ENCODE peak calls at places on chromosomes 16 and 17, in nine cellular contexts. L is aorta; T is MM.1S; M is PC-9; G is H1; U is GM12878; E is CD8-positive, alpha-beta memory T cell; C is fibroblast of lung; I is tibial artery. A is an unnamed sample. For H3K4me1, the result is how much of the 10 kb centered on the place peaks cover.

GRCh38 chr16:67613808-67614207 is 31.1 kb upstream of the CARMIL2 start:
- DNase-seq in L (no peak), T (no peak), M (no peak), G (peak), U (no peak), E (no peak), C (no peak), I (no peak), A (no peak)

GRCh38 chr17:19410875-19411291 is at the start of gene RNF112:
- DNase-seq in L (no peak), T (no peak), M (no peak), G (no peak), U (no peak), E (no peak), C (peak), I (no peak), A (no peak)

GRCh38 chr17:6667516-6667915 is 16.0 kb downstream of the C17orf100 start:
- DNase-seq in L (no peak), T (no peak), M (no peak), G (no peak), U (no peak), E (no peak), C (no peak), I (no peak), A (no peak)

GRCh38 chr16:70735141-70735979 is 49.5 kb upstream of the MTSS2 start:
- DNase-seq in L (no peak), T (no peak), M (no peak), G (no peak), U (no peak), E (no peak), C (peak), I (peak), A (no peak)

GRCh38 chr16:82344157-82344556 is 174.1 kb upstream of the MPHOSPH6 start:
- DNase-seq in L (no peak), T (no peak), M (no peak), G (no peak), U (no peak), E (no peak), C (no peak), I (no peak), A (no peak)

GRCh38 chr17:75518983-75519540 is 2.7 kb downstream of the TSEN54 start:
- DNase-seq in L (no peak), T (no peak), M (no peak), G (no peak), U (no peak), E (no peak), C (no peak), I (no peak), A (no peak)

GRCh38 chr17:34499576-34499975 is 79.8 kb upstream of the TMEM132E start:
- DNase-seq in L (no peak), T (peak), M (peak), G (peak), U (no peak), E (no peak), C (peak), I (no peak), A (no peak)

GRCh38 chr17:39916918-39917317 is 1.5 kb downstream of the GSDMB start:
- DNase-seq in L (no peak), T (no peak), M (no peak), G (no peak), U (no peak), E (no peak), C (no peak), I (no peak), A (no peak)

GRCh38 chr17:67830440-67830839 is 5.1 kb downstream of the BPTF start:
- DNase-seq in L (no peak), T (no peak), M (no peak), G (peak), U (no peak), E (no peak), C (peak), I (no peak), A (no peak)

GRCh38 chr16:50616883-50617629 is 64.1 kb downstream of the SNX20 start:
- DNase-seq in L (peak), T (no peak), M (no peak), G (no peak), U (no peak), E (no peak), C (peak), I (no peak), A (no peak)

GRCh38 chr16:72689851-72690250 is 358.1 kb downstream of the ZFHX3 start:
- DNase-seq in L (no peak), T (no peak), M (no peak), G (no peak), U (no peak), E (no peak), C (no peak), I (no peak), A (no peak)

GRCh38 chr16:28859326-28859725 is 4.3 kb upstream of the SH2B1 start:
- DNase-seq in L (no peak), T (no peak), M (no peak), G (no peak), U (no peak), E (no peak), C (peak), I (no peak), A (no peak)

GRCh38 chr17:32271844-32272243 is 6.2 kb downstream of the RHBDL3 start:
- DNase-seq in L (no peak), T (no peak), M (no peak), G (no peak), U (no peak), E (no peak), C (no peak), I (no peak), A (no peak)

GRCh38 chr16:74862743-74863244 is 88.2 kb upstream of the FA2H start:
- DNase-seq in L (no peak), T (peak), M (peak), G (no peak), U (peak), E (peak), C (peak), I (no peak), A (no peak)

GRCh38 chr17:62757518-62757951 is 50.6 kb downstream of the MARCHF10 start:
- DNase-seq in L (no peak), T (no peak), M (no peak), G (no peak), U (no peak), E (no peak), C (peak), I (no peak), A (no peak)

GRCh38 chr17:15432807-15433547 is 34.4 kb downstream of the CDRT4 start:
- DNase-seq in L (no peak), T (no peak), M (no peak), G (no peak), U (no peak), E (no peak), C (peak), I (no peak), A (peak)

GRCh38 chr17:77072670-77073069 is 68.1 kb upstream of the SEC14L1 start:
- DNase-seq in L (no peak), T (no peak), M (no peak), G (no peak), U (no peak), E (no peak), C (no peak), I (no peak), A (no peak)

GRCh38 chr16:50457423-50457822 is 88.6 kb upstream of the BRD7 start:
- DNase-seq in L (no peak), T (no peak), M (peak), G (no peak), U (no peak), E (no peak), C (no peak), I (no peak), A (no peak)

DNA sequence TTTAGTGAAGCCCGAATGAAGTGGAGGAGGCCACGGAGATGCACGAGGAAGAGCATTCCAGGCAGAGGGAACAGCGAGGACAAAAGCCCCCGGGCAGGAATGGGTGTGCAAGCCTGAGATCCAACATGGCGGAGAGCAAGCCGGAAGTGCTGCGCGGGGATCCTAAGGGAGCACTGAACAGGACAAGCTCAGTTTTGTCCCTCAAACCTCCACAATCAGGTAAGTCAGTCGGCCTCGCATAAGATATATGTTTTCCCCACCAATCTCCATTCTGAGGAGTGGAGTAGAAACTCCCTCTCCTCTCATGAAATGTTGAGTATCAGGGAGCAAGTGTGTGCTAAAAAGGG is 32.9 kb upstream of the USP22 start:
- DNase-seq in L (no peak), T (no peak), M (no peak), G (no peak), U (no peak), E (no peak), C (no peak), I (no peak), A (no peak)
- H3K4me3 ChIP-seq in L (no peak), T (no peak), M (no peak), G (no peak), U (no peak), E (no peak), C (no peak), I (no peak), A (no peak)

DNA sequence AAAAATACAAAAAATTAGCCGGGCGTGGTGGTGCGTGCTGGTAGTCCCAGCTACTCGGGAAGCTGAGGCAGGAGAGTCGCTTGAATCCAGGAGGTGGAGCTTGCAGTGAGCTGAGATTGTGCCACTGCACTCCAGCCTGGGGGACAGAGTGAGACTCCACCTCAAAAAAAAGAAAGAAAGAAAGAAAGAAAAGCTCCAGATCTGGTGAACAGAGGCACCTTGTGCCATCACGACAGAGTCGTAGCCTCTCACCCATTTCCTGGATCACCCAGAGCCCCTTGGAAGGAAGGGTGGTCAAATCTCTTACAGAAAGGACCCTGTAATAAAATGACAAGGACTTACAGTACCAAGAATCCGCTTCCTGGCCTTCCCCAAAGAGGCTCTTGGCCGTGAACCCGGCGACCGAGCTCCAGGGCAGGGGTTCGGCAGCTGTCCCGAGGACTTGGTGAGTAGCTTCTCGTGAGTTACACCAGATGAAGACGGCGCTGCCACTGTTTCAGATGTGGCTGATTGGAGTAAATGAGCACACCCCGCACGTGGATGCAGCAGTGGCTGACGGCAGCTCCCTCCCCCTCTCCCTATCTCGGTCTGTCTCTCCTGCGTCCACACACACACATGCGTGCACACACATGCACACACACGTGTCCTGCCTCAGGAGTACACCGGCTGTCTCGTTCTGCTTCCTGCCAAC is 13.5 kb downstream of the LGALS3BP start:
- DNase-seq in L (no peak), T (no peak), M (no peak), G (no peak), U (no peak), E (no peak), C (no peak), I (peak), A (peak)
- H3K27ac ChIP-seq in L (no peak), T (no peak), M (no peak), G (no peak), U (no peak), E (no peak), C (no peak), I (no peak), A (no peak)

GRCh38 chr16:75919664-75920063 is 193.4 kb upstream of the CPHXL start:
- DNase-seq in L (no peak), T (no peak), M (no peak), G (no peak), U (no peak), E (no peak), C (peak), I (no peak), A (no peak)

GRCh38 chr16:75924397-75924796 is 198.1 kb upstream of the CPHXL start:
- DNase-seq in L (no peak), T (no peak), M (no peak), G (no peak), U (no peak), E (no peak), C (peak), I (no peak), A (no peak)

GRCh38 chr16:75922250-75922649 is 196.0 kb upstream of the CPHXL start:
- DNase-seq in L (no peak), T (no peak), M (no peak), G (no peak), U (no peak), E (no peak), C (no peak), I (no peak), A (no peak)

GRCh38 chr16:75916431-75916830 is 190.1 kb upstream of the CPHXL start:
- DNase-seq in L (no peak), T (no peak), M (no peak), G (no peak), U (no peak), E (no peak), C (no peak), I (no peak), A (no peak)

DNA sequence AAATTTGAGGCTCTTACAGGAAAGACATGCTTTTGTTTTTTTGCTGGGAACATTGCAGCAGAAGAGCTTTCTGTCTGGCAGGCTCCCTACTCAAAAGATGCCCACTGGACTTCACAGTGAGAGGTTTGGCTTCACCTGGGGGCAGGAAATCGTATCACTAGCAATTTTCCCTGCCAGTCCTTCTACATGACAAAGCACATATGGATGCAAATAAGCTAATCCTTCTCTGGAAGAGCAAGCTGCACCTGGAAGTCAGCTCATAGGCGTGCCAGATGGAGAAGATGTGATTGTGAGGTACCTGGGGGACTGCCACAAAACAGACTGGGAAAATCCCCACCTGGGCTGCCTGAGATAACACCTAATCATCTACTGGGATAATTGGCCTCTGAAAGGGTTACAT is 195.0 kb upstream of the CPHXL start:
- DNase-seq in L (no peak), T (no peak), M (no peak), G (no peak), U (no peak), E (no peak), C (no peak), I (no peak), A (no peak)
- H3K4me1 ChIP-seq in L (under half), T (under half), M (under half), G (under half), U (under half), E (under half), C (under half), I (under half), A (under half)

GRCh38 chr16:57668259-57668563 is at the start of gene ADGRG3:
- DNase-seq in L (no peak), T (no peak), M (peak), G (no peak), U (no peak), E (no peak), C (no peak), I (no peak), A (no peak)
- H3K4me3 ChIP-seq in L (no peak), T (no peak), M (no peak), G (no peak), U (no peak), E (no peak), C (no peak), I (no peak), A (no peak)

GRCh38 chr17:57539528-57540301 is 205.4 kb downstream of the CCDC182 start:
- DNase-seq in L (no peak), T (no peak), M (no peak), G (no peak), U (no peak), E (no peak), C (no peak), I (no peak), A (no peak)

GRCh38 chr17:57538730-57539456 is 206.2 kb downstream of the CCDC182 start:
- DNase-seq in L (no peak), T (no peak), M (no peak), G (no peak), U (no peak), E (no peak), C (no peak), I (no peak), A (no peak)

GRCh38 chr17:57536789-57537523 is 208.1 kb downstream of the CCDC182 start:
- DNase-seq in L (no peak), T (no peak), M (no peak), G (no peak), U (no peak), E (no peak), C (no peak), I (no peak), A (no peak)

GRCh38 chr17:57536289-57536688 is 208.8 kb downstream of the CCDC182 start:
- DNase-seq in L (no peak), T (no peak), M (no peak), G (no peak), U (no peak), E (no peak), C (no peak), I (no peak), A (no peak)

GRCh38 chr17:57537524-57538410 is 207.3 kb downstream of the CCDC182 start:
- DNase-seq in L (no peak), T (no peak), M (no peak), G (no peak), U (no peak), E (no peak), C (no peak), I (no peak), A (no peak)
- H3K27ac ChIP-seq in L (no peak), T (no peak), M (no peak), G (peak), U (peak), E (no peak), C (no peak), I (no peak), A (no peak)

DNA sequence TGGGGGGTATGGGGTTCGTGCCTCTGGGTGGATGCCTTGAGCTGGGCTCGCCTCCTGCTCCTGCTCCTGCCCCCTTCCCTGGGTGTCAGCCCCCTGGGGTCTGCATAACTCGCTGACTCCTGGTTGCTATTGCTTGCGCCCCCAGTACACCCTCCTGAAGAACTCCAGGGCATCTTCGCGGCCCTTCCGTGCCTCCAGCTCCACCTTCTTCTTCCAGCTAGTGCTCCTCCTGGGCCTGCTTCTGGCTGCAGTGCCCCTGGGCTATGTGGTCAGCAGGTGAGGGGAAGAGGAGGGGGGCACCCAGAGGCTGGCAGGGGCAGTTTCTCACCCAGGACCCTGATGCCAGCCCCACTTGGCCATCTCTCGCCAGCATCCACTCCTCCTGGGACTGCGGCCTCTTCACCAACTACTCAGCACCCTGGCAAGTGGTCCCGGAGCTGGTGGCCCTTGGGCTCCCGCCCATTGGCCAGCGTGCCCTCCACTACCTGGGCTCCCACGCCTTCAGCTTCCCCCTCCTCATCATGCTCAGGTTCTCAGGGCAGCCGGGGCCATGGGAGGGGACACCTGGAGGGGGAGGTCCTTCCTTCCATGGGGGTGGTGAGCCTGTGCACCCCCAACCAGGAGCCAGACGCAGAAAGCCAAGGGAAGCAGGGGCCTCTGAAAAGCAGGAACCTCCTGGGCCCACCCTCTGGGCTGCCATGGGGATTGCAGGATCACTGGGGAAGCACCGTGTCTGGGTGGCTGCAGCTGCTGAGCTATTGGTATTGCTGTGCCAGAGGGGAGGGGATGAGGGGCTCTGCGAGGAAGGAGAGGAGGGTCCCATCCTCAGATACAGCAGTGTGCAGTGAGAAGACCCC is 7.8 kb upstream of the C17orf99 start:
- DNase-seq in L (no peak), T (no peak), M (no peak), G (peak), U (no peak), E (no peak), C (no peak), I (no peak), A (no peak)
- H3K4me1 ChIP-seq in L (under half), T (under half), M (under half), G (under half), U (half or more), E (half or more), C (under half), I (under half), A (under half)

GRCh38 chr16:64394061-64394460 is 727.8 kb downstream of the CDH11 start:
- DNase-seq in L (no peak), T (no peak), M (no peak), G (no peak), U (no peak), E (no peak), C (no peak), I (no peak), A (no peak)

GRCh38 chr16:64391009-64391663 is 730.7 kb downstream of the CDH11 start:
- DNase-seq in L (no peak), T (no peak), M (no peak), G (no peak), U (no peak), E (no peak), C (peak), I (no peak), A (no peak)

GRCh38 chr16:64392456-64392855 is 729.4 kb downstream of the CDH11 start:
- DNase-seq in L (no peak), T (no peak), M (no peak), G (no peak), U (no peak), E (no peak), C (no peak), I (no peak), A (no peak)

DNA sequence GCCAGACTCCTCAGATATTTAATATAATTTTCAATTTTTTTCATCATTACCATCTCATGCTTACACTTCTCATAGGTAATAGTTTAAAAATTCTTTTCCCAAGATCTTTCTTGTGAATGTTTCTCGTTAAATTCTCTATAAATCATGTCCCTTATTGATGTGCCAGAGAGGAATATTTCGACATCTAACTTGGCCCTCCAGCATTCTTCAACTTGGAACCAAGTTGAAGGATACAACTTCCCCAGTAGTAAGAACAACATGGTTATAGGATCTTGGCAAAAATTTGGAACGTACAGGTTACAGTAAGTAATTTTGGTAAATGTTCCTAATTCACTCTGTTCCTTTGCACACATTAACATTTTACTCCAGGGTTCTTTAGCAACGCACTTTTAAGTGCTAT is 731.8 kb downstream of the CDH11 start:
- DNase-seq in L (no peak), T (no peak), M (no peak), G (no peak), U (no peak), E (no peak), C (no peak), I (no peak), A (no peak)
- H3K4me3 ChIP-seq in L (no peak), T (no peak), M (no peak), G (no peak), U (no peak), E (no peak), C (no peak), I (no peak), A (no peak)

DNA sequence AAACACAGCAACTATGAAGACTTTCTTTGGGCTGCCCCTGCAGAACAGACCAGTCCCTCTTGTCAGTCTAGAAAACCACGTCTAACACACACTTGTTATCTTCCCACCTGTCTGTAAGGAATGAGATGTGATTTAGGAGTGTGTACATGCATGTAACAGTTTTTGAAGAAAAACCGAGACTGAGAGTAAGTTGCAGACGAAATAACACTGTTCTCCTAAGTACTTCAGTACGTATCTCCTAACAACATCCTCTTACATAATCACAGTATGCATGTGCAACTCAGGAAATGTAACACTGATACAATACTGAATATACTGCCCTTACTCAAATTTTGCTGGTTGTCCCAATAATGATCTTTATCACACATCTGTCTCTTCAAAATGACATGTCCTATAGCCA is 25.8 kb downstream of the CREBBP start:
- DNase-seq in L (no peak), T (no peak), M (no peak), G (no peak), U (no peak), E (no peak), C (no peak), I (no peak), A (no peak)
- H3K27ac ChIP-seq in L (no peak), T (no peak), M (no peak), G (no peak), U (peak), E (no peak), C (no peak), I (no peak), A (no peak)